ENCODE peak calls at places on chromosomes 1 and 21, in nine cellular contexts. U, F, Y, X, Z, T, K, C and V are unnamed samples.

GRCh38 chr1:182783068-182783467 is 6.5 kb upstream of the NPL start:
- DNase-seq in K (no peak), X (no peak), C (no peak), F (no peak), Y (peak), T (no peak), Z (no peak), U (no peak), V (no peak)

GRCh38 chr1:40903106-40903505 is 40.9 kb upstream of the CITED4 start:
- DNase-seq in F (no peak), Z (no peak), Y (no peak), C (no peak), X (no peak), T (no peak), U (no peak), K (no peak), V (no peak)

GRCh38 chr1:167720965-167721616 is 691 bp upstream of the MPZL1 start:
- DNase-seq in T (no peak), Z (peak), X (peak), K (no peak), F (no peak), Y (no peak), C (no peak), U (peak), V (no peak)

GRCh38 chr1:24951810-24952412 is 21.8 kb upstream of the RUNX3 start:
- DNase-seq in T (no peak), Y (no peak), F (no peak), Z (no peak), U (no peak), K (no peak), X (no peak), C (no peak), V (no peak)

GRCh38 chr1:92973203-92973907 is 12.1 kb upstream of the DIPK1A start:
- DNase-seq in F (no peak), K (no peak), Y (no peak), X (no peak), Z (no peak), C (no peak), U (no peak), T (no peak), V (no peak)

GRCh38 chr1:230359992-230360391 is 66.1 kb downstream of the PGBD5 start:
- DNase-seq in T (no peak), F (no peak), X (peak), C (no peak), Y (no peak), U (no peak), K (no peak), Z (no peak), V (no peak)

GRCh38 chr1:234584926-234585325 is 25.1 kb downstream of the IRF2BP2 start:
- DNase-seq in F (no peak), T (no peak), Z (no peak), U (peak), Y (no peak), C (no peak), K (no peak), X (no peak), V (no peak)

GRCh38 chr1:13576926-13577325 is 6.7 kb upstream of the PDPN start:
- DNase-seq in K (no peak), C (no peak), F (no peak), T (no peak), U (no peak), Y (no peak), X (no peak), Z (no peak), V (no peak)

GRCh38 chr1:23600283-23600682 is 41.0 kb upstream of the ID3 start:
- DNase-seq in Z (no peak), X (no peak), F (no peak), U (no peak), C (no peak), K (no peak), Y (no peak), T (no peak), V (no peak)

GRCh38 chr1:156508955-156509234 is 8.3 kb upstream of the MEF2D start:
- DNase-seq in C (no peak), F (no peak), U (no peak), X (no peak), Z (no peak), T (no peak), Y (no peak), K (no peak), V (no peak)

GRCh38 chr1:158793604-158794003 is 12.6 kb upstream of the OR6N2 start:
- DNase-seq in Z (no peak), K (no peak), Y (no peak), X (no peak), C (peak), T (peak), U (no peak), F (no peak), V (no peak)

GRCh38 chr1:112957133-112957812 is 1.3 kb upstream of the SLC16A1 start:
- DNase-seq in Y (no peak), U (peak), T (peak), C (peak), Z (peak), K (no peak), F (no peak), X (peak), V (no peak)

GRCh38 chr1:14365226-14365994 is 233.1 kb upstream of the KAZN start:
- DNase-seq in Y (no peak), F (no peak), C (no peak), T (no peak), X (no peak), U (no peak), Z (no peak), K (no peak), V (no peak)

GRCh38 chr1:20511518-20512428 is 3.8 kb upstream of the MUL1 start:
- DNase-seq in X (no peak), T (no peak), K (no peak), Z (no peak), U (no peak), F (no peak), Y (no peak), C (no peak), V (no peak)

GRCh38 chr1:226548281-226549093 is at the start of gene STUM:
- DNase-seq in Y (peak), U (peak), Z (no peak), C (no peak), T (no peak), K (peak), X (no peak), F (no peak), V (no peak)

GRCh38 chr1:160277987-160278386 is 6.9 kb downstream of the PEX19 start:
- DNase-seq in Z (no peak), C (no peak), X (no peak), T (no peak), Y (no peak), F (no peak), U (no peak), K (no peak), V (no peak)

GRCh38 chr1:25064465-25065238 is 134.6 kb upstream of the RUNX3 start:
- DNase-seq in K (no peak), F (no peak), Y (peak), T (peak), U (no peak), Z (no peak), C (no peak), X (no peak), V (no peak)

GRCh38 chr1:172917972-172918371 is 132.8 kb downstream of the TNFSF18 start:
- DNase-seq in C (no peak), Y (no peak), U (no peak), Z (peak), F (no peak), X (peak), K (no peak), T (no peak), V (no peak)

GRCh38 chr1:118563969-118564951 is 379.2 kb upstream of the SPAG17 start:
- DNase-seq in F (no peak), Z (no peak), K (no peak), C (no peak), X (no peak), Y (no peak), T (no peak), U (no peak), V (no peak)

GRCh38 chr1:9901148-9902059 is 8.7 kb downstream of the CTNNBIP1 start:
- DNase-seq in T (no peak), Z (no peak), K (peak), Y (no peak), X (no peak), C (no peak), F (no peak), U (no peak), V (no peak)

GRCh38 chr1:210624722-210625121 is 296.0 kb downstream of the HHAT start:
- DNase-seq in U (no peak), Y (no peak), T (no peak), F (no peak), C (no peak), X (no peak), Z (no peak), K (no peak), V (no peak)

GRCh38 chr1:89701746-89702241 is 68.9 kb downstream of the LRRC8C start:
- DNase-seq in K (no peak), X (no peak), C (no peak), Y (no peak), F (no peak), Z (no peak), U (no peak), T (no peak), V (no peak)

GRCh38 chr1:171663854-171664550 is 11.5 kb upstream of the MYOC start:
- DNase-seq in Y (no peak), F (no peak), K (no peak), C (no peak), Z (no peak), T (no peak), U (no peak), X (no peak), V (no peak)

GRCh38 chr1:109762821-109763645 is 690 bp downstream of the EPS8L3 start:
- DNase-seq in T (no peak), X (peak), F (no peak), U (peak), C (no peak), K (peak), Z (no peak), Y (peak), V (peak)

GRCh38 chr1:196951711-196952394 is 8.3 kb downstream of the CFHR2 start:
- DNase-seq in F (no peak), X (no peak), C (no peak), T (no peak), Y (no peak), U (no peak), Z (no peak), K (no peak), V (no peak)

GRCh38 chr21:44975720-44976555 is 36.1 kb downstream of the SLX9 start:
- DNase-seq in T (no peak), K (no peak), U (no peak), Z (no peak), F (no peak), C (no peak), Y (no peak), X (no peak), V (no peak)

GRCh38 chr1:41678141-41678878 is 193.8 kb upstream of the EDN2 start:
- DNase-seq in Y (peak), T (no peak), U (no peak), Z (no peak), X (no peak), F (no peak), C (no peak), K (no peak), V (no peak)

GRCh38 chr1:68188644-68189340 is 43.5 kb downstream of the WLS start:
- DNase-seq in X (no peak), F (no peak), U (no peak), K (no peak), Y (no peak), Z (no peak), T (no peak), C (no peak), V (no peak)

GRCh38 chr1:160953030-160953429 is 1.6 kb downstream of the ITLN2 start:
- DNase-seq in Z (no peak), F (no peak), X (peak), U (no peak), K (no peak), C (no peak), T (no peak), Y (no peak), V (no peak)